ENCODE peak calls at places on chromosomes 16 and 17, in five cellular contexts. One of them, this sample, is unnamed.

GRCh38 chr17:82931696-82932060 is 91.9 kb upstream of the ZNF750 start:
- DNase-seq in sigmoid colon: peak
- DNase-seq in SK-N-SH: no peak
- DNase-seq in HCT116: no peak
- DNase-seq in transverse colon: peak
- DNase-seq in this sample: no peak

GRCh38 chr17:82536220-82537201 is 17.0 kb downstream of the FOXK2 start:
- DNase-seq in sigmoid colon: peak
- DNase-seq in SK-N-SH: peak
- DNase-seq in HCT116: no peak
- DNase-seq in transverse colon: no peak
- DNase-seq in this sample: peak

GRCh38 chr17:42676424-42677011 is at the start of gene PLEKHH3:
- DNase-seq in sigmoid colon: no peak
- DNase-seq in SK-N-SH: no peak
- DNase-seq in HCT116: no peak
- DNase-seq in transverse colon: no peak
- DNase-seq in this sample: peak

GRCh38 chr16:30896203-30896889 is at the start of gene CTF1:
- DNase-seq in sigmoid colon: peak
- DNase-seq in SK-N-SH: peak
- DNase-seq in HCT116: peak
- DNase-seq in transverse colon: peak
- DNase-seq in this sample: peak

GRCh38 chr16:3578121-3578520 is 918 bp upstream of the NLRC3 start:
- DNase-seq in sigmoid colon: no peak
- DNase-seq in SK-N-SH: no peak
- DNase-seq in HCT116: no peak
- DNase-seq in transverse colon: peak
- DNase-seq in this sample: no peak

GRCh38 chr17:45973099-45973838 is 25.8 kb upstream of the STH start:
- DNase-seq in sigmoid colon: peak
- DNase-seq in SK-N-SH: no peak
- DNase-seq in HCT116: no peak
- DNase-seq in transverse colon: peak
- DNase-seq in this sample: peak

GRCh38 chr16:89040861-89041570 is 52.6 kb upstream of the ACSF3 start:
- DNase-seq in sigmoid colon: no peak
- DNase-seq in SK-N-SH: no peak
- DNase-seq in HCT116: no peak
- DNase-seq in transverse colon: no peak
- DNase-seq in this sample: no peak

GRCh38 chr17:2701996-2702741 is 9.4 kb downstream of the CLUH start:
- DNase-seq in sigmoid colon: peak
- DNase-seq in SK-N-SH: no peak
- DNase-seq in HCT116: no peak
- DNase-seq in transverse colon: no peak
- DNase-seq in this sample: peak

GRCh38 chr17:45376171-45376564 is 56.5 kb downstream of the ARHGAP27 start:
- DNase-seq in sigmoid colon: no peak
- DNase-seq in SK-N-SH: no peak
- DNase-seq in HCT116: no peak
- DNase-seq in transverse colon: no peak
- DNase-seq in this sample: peak

GRCh38 chr17:42101513-42102292 is 3.4 kb upstream of the ZNF385C start:
- DNase-seq in sigmoid colon: peak
- DNase-seq in SK-N-SH: peak
- DNase-seq in HCT116: peak
- DNase-seq in transverse colon: peak
- DNase-seq in this sample: no peak

GRCh38 chr16:19463468-19464315 is 46.0 kb downstream of the TMC5 start:
- DNase-seq in sigmoid colon: no peak
- DNase-seq in SK-N-SH: no peak
- DNase-seq in HCT116: no peak
- DNase-seq in transverse colon: no peak
- DNase-seq in this sample: no peak

GRCh38 chr16:7744546-7745294 is 412.1 kb downstream of the RBFOX1 start:
- DNase-seq in sigmoid colon: no peak
- DNase-seq in SK-N-SH: no peak
- DNase-seq in HCT116: no peak
- DNase-seq in transverse colon: no peak
- DNase-seq in this sample: no peak

GRCh38 chr16:65289022-65289421 is 167.2 kb upstream of the CDH11 start:
- DNase-seq in sigmoid colon: no peak
- DNase-seq in SK-N-SH: no peak
- DNase-seq in HCT116: no peak
- DNase-seq in transverse colon: no peak
- DNase-seq in this sample: no peak

GRCh38 chr17:38507436-38507835 is 79.2 kb downstream of the ARHGAP23 start:
- DNase-seq in sigmoid colon: no peak
- DNase-seq in SK-N-SH: no peak
- DNase-seq in HCT116: no peak
- DNase-seq in transverse colon: no peak
- DNase-seq in this sample: no peak

GRCh38 chr16:4245400-4245799 is 3.5 kb upstream of the SRL start:
- DNase-seq in sigmoid colon: no peak
- DNase-seq in SK-N-SH: no peak
- DNase-seq in HCT116: no peak
- DNase-seq in transverse colon: no peak
- DNase-seq in this sample: no peak

GRCh38 chr16:86508028-86508946 is 2.0 kb upstream of the FOXF1 start:
- DNase-seq in sigmoid colon: no peak
- DNase-seq in SK-N-SH: no peak
- DNase-seq in HCT116: no peak
- DNase-seq in transverse colon: no peak
- DNase-seq in this sample: no peak

GRCh38 chr16:30697264-30698138 is 1.5 kb upstream of the SRCAP start:
- DNase-seq in sigmoid colon: peak
- DNase-seq in SK-N-SH: peak
- DNase-seq in HCT116: no peak
- DNase-seq in transverse colon: no peak
- DNase-seq in this sample: no peak

GRCh38 chr16:57186630-57187507 is 740 bp downstream of the RSPRY1 start:
- DNase-seq in sigmoid colon: no peak
- DNase-seq in SK-N-SH: peak
- DNase-seq in HCT116: no peak
- DNase-seq in transverse colon: peak
- DNase-seq in this sample: no peak

GRCh38 chr16:82260212-82260795 is 90.3 kb upstream of the MPHOSPH6 start:
- DNase-seq in sigmoid colon: no peak
- DNase-seq in SK-N-SH: no peak
- DNase-seq in HCT116: no peak
- DNase-seq in transverse colon: no peak
- DNase-seq in this sample: no peak

GRCh38 chr16:55502801-55503366 is 6.0 kb upstream of the LPCAT2 start:
- DNase-seq in sigmoid colon: peak
- DNase-seq in SK-N-SH: peak
- DNase-seq in HCT116: peak
- DNase-seq in transverse colon: peak
- DNase-seq in this sample: peak

GRCh38 chr16:11250091-11250785 is 5.8 kb downstream of the SOCS1 start:
- DNase-seq in sigmoid colon: no peak
- DNase-seq in SK-N-SH: no peak
- DNase-seq in HCT116: no peak
- DNase-seq in transverse colon: no peak
- DNase-seq in this sample: no peak

GRCh38 chr16:78773316-78773715 is 673.9 kb downstream of the WWOX start:
- DNase-seq in sigmoid colon: no peak
- DNase-seq in SK-N-SH: no peak
- DNase-seq in HCT116: no peak
- DNase-seq in transverse colon: no peak
- DNase-seq in this sample: no peak

GRCh38 chr16:56683424-56684162 is 1.3 kb downstream of the MT1X start:
- DNase-seq in sigmoid colon: peak
- DNase-seq in SK-N-SH: no peak
- DNase-seq in HCT116: no peak
- DNase-seq in transverse colon: no peak
- DNase-seq in this sample: no peak

DNA sequence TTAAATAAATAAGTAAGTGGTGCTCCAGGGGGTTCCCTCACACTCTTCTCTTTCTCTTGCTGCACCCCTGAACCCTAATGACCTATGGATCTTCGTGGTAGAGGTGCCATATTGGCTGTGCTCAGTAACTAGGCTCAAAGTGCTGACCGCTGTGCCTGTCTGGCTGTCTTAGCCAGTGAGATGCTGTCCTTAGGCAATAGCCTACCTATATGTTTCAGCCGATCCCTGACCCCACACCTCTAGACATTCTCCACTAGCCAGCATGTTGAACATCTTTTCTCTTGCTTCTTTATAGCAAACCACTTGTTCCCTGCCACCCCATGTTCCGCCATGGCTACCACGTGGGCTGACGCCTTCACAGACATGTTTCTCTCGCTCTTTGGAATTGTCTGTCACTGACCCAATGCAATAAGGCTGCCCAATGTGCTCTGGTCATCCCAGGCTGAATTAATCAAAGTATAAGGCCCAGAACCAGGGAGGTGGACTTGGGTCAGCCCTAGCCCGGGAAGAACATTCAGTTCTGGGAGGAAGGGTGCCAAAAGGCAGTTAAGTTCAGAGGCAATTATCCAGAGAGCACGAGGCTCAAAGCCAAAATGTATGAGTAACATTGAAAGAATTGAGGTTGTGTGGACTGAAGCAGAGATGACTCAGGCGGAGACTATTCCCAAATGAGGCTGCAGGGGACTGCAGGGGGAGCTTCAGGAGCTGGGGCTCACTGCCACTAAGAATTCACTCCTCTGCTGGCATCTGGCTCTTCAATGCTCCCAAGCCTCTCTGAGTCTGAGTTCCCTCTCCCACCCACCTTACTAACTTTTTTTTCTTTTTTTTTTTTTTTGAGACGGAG is 28.7 kb upstream of the TNRC6A start:
- DNase-seq in sigmoid colon: peak
- DNase-seq in SK-N-SH: peak
- DNase-seq in HCT116: peak
- DNase-seq in transverse colon: peak
- DNase-seq in this sample: peak
- TF ChIP-seq POLR2AphosphoS5 in sigmoid colon: peak
- TF ChIP-seq POLR2AphosphoS5 in SK-N-SH: peak
- TF ChIP-seq POLR2AphosphoS5 in HCT116: peak
- TF ChIP-seq POLR2AphosphoS5 in transverse colon: peak
- TF ChIP-seq POLR2AphosphoS5 in this sample: no peak

GRCh38 chr16:67173808-67174705 is 3.7 kb downstream of the NOL3 start:
- DNase-seq in sigmoid colon: peak
- DNase-seq in SK-N-SH: peak
- DNase-seq in HCT116: no peak
- DNase-seq in transverse colon: peak
- DNase-seq in this sample: no peak
- TF ChIP-seq POLR2AphosphoS5 in sigmoid colon: peak
- TF ChIP-seq POLR2AphosphoS5 in SK-N-SH: no peak
- TF ChIP-seq POLR2AphosphoS5 in HCT116: peak
- TF ChIP-seq POLR2AphosphoS5 in transverse colon: peak
- TF ChIP-seq POLR2AphosphoS5 in this sample: peak

GRCh38 chr16:15827299-15827698 is 29.5 kb downstream of the MYH11 start:
- DNase-seq in sigmoid colon: peak
- DNase-seq in SK-N-SH: no peak
- DNase-seq in HCT116: no peak
- DNase-seq in transverse colon: no peak
- DNase-seq in this sample: no peak

GRCh38 chr16:15819046-15819445 is 37.8 kb downstream of the MYH11 start:
- DNase-seq in sigmoid colon: no peak
- DNase-seq in SK-N-SH: no peak
- DNase-seq in HCT116: no peak
- DNase-seq in transverse colon: no peak
- DNase-seq in this sample: no peak

GRCh38 chr16:15825750-15826305 is 31.0 kb downstream of the MYH11 start:
- DNase-seq in sigmoid colon: peak
- DNase-seq in SK-N-SH: no peak
- DNase-seq in HCT116: no peak
- DNase-seq in transverse colon: no peak
- DNase-seq in this sample: no peak

GRCh38 chr16:15820837-15821236 is 36.0 kb downstream of the MYH11 start:
- DNase-seq in sigmoid colon: peak
- DNase-seq in SK-N-SH: no peak
- DNase-seq in HCT116: no peak
- DNase-seq in transverse colon: no peak
- DNase-seq in this sample: no peak

GRCh38 chr16:15822957-15823356 is 33.9 kb downstream of the MYH11 start:
- DNase-seq in sigmoid colon: peak
- DNase-seq in SK-N-SH: no peak
- DNase-seq in HCT116: no peak
- DNase-seq in transverse colon: peak
- DNase-seq in this sample: no peak
- TF ChIP-seq POLR2AphosphoS5 in sigmoid colon: peak
- TF ChIP-seq POLR2AphosphoS5 in SK-N-SH: no peak
- TF ChIP-seq POLR2AphosphoS5 in HCT116: no peak
- TF ChIP-seq POLR2AphosphoS5 in transverse colon: peak
- TF ChIP-seq POLR2AphosphoS5 in this sample: no peak

GRCh38 chr16:28596840-28597691 is at the start of gene SULT1A2:
- DNase-seq in sigmoid colon: no peak
- DNase-seq in SK-N-SH: no peak
- DNase-seq in HCT116: peak
- DNase-seq in transverse colon: peak
- DNase-seq in this sample: no peak
- TF ChIP-seq POLR2AphosphoS5 in sigmoid colon: no peak
- TF ChIP-seq POLR2AphosphoS5 in SK-N-SH: no peak
- TF ChIP-seq POLR2AphosphoS5 in HCT116: peak
- TF ChIP-seq POLR2AphosphoS5 in transverse colon: peak
- TF ChIP-seq POLR2AphosphoS5 in this sample: no peak

DNA sequence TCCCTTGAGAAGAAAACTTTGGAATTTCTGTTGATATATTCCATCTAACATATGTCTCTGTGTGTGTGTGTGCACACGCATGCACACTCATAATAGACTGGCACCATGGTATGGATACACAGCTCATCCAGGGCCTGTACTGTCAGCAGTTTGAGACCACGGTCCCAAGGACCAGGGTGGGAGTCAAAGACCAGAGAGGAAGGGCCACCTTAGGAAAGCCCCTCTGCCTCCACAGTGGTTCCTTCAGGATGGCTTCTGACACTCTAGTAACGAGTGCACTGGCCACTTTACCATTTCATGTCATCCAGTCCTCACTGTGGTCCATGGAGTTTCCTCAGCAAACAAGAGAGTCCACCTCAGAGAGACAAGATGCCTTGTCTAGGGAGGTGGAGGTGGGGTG is 81.8 kb downstream of the PLD6 start:
- DNase-seq in sigmoid colon: no peak
- DNase-seq in SK-N-SH: no peak
- DNase-seq in HCT116: no peak
- DNase-seq in transverse colon: no peak
- DNase-seq in this sample: no peak
- TF ChIP-seq POLR2AphosphoS5 in sigmoid colon: no peak
- TF ChIP-seq POLR2AphosphoS5 in SK-N-SH: no peak
- TF ChIP-seq POLR2AphosphoS5 in HCT116: no peak
- TF ChIP-seq POLR2AphosphoS5 in transverse colon: no peak
- TF ChIP-seq POLR2AphosphoS5 in this sample: no peak

GRCh38 chr16:72990003-72990521 is 57.9 kb downstream of the ZFHX3 start:
- DNase-seq in sigmoid colon: peak
- DNase-seq in SK-N-SH: no peak
- DNase-seq in HCT116: peak
- DNase-seq in transverse colon: peak
- DNase-seq in this sample: peak
- TF ChIP-seq POLR2AphosphoS5 in sigmoid colon: peak
- TF ChIP-seq POLR2AphosphoS5 in SK-N-SH: peak
- TF ChIP-seq POLR2AphosphoS5 in HCT116: no peak
- TF ChIP-seq POLR2AphosphoS5 in transverse colon: peak
- TF ChIP-seq POLR2AphosphoS5 in this sample: peak

GRCh38 chr16:70688266-70688742 is 2.5 kb upstream of the MTSS2 start:
- DNase-seq in sigmoid colon: peak
- DNase-seq in SK-N-SH: peak
- DNase-seq in HCT116: no peak
- DNase-seq in transverse colon: peak
- DNase-seq in this sample: no peak
- TF ChIP-seq POLR2AphosphoS5 in sigmoid colon: peak
- TF ChIP-seq POLR2AphosphoS5 in SK-N-SH: peak
- TF ChIP-seq POLR2AphosphoS5 in HCT116: no peak
- TF ChIP-seq POLR2AphosphoS5 in transverse colon: peak
- TF ChIP-seq POLR2AphosphoS5 in this sample: peak

This sample was measured in suprapubic skin.